ENCODE peak calls at places on chromosomes 6 and 20, in ten cellular contexts. V is right cardiac atrium; U is SK-N-SH; F is epithelial cell of esophagus; C is neural progenitor cell; O is A549; K is brain microvascular endothelial cell; A is effector memory CD4-positive, alpha-beta T cell; I is pancreas; P is right lobe of liver. Y is an unnamed sample.

GRCh38 chr6:85126448-85127178 is 323.3 kb upstream of the NT5E start:
- DNase-seq in V (peak; percentile 80), U (peak; percentile 31), F (peak; percentile 41), C (peak; percentile 84), O (peak; percentile 73), K (peak; percentile 75), A (no peak), I (no peak), P (peak; percentile 47), Y (peak; percentile 45)

GRCh38 chr6:6002005-6002808 is 4.5 kb downstream of the NRN1 start:
- DNase-seq in V (peak; percentile 42), U (no peak), F (no peak), C (peak; percentile 68), O (no peak), K (no peak), A (no peak), I (no peak), P (no peak), Y (no peak)

GRCh38 chr6:111972714-111973678 is 80.9 kb upstream of the CCN6 start:
- DNase-seq in V (peak; percentile 70), U (peak; percentile 36), F (peak; percentile 92), C (no peak), O (peak; percentile 19), K (peak; percentile 97), A (peak; percentile 21), I (no peak), P (no peak), Y (peak; percentile 76)

GRCh38 chr20:1333462-1334369 is 4.8 kb upstream of the SDCBP2 start:
- DNase-seq in V (no peak), U (no peak), F (no peak), C (no peak), O (no peak), K (no peak), A (no peak), I (no peak), P (peak; percentile 39), Y (no peak)

GRCh38 chr6:125753218-125753936 is 3.9 kb downstream of the HEY2 start:
- DNase-seq in V (no peak), U (no peak), F (peak; percentile 40), C (peak; percentile 8), O (peak; percentile 39), K (no peak), A (no peak), I (peak; percentile 64), P (peak; percentile 76), Y (no peak)

GRCh38 chr20:11178946-11179654 is 505.3 kb upstream of the JAG1 start:
- DNase-seq in V (no peak), U (no peak), F (peak; percentile 98), C (peak; percentile 50), O (peak; percentile 74), K (peak; percentile 72), A (no peak), I (no peak), P (no peak), Y (peak; percentile 3)

GRCh38 chr6:79947191-79948173 is at the start of gene ELOVL4:
- DNase-seq in V (peak; percentile 89), U (peak; percentile 95), F (peak; percentile 88), C (peak; percentile 92), O (peak; percentile 57), K (peak; percentile 71), A (peak; percentile 69), I (peak; percentile 29), P (no peak), Y (peak; percentile 59)

GRCh38 chr20:6976096-6976495 is 208.6 kb downstream of the BMP2 start:
- DNase-seq in V (no peak), U (no peak), F (no peak), C (no peak), O (no peak), K (no peak), A (no peak), I (no peak), P (no peak), Y (no peak)

GRCh38 chr20:61874421-61875068 is 191.1 kb downstream of the TAF4 start:
- DNase-seq in V (peak; percentile 53), U (no peak), F (peak; percentile 52), C (peak; percentile 81), O (peak; percentile 51), K (no peak), A (no peak), I (peak; percentile 7), P (no peak), Y (peak; percentile 51)

GRCh38 chr6:95574811-95575210 is 2.5 kb upstream of the MANEA start:
- DNase-seq in V (no peak), U (no peak), F (peak; percentile 80), C (no peak), O (no peak), K (no peak), A (no peak), I (no peak), P (no peak), Y (no peak)

DNA sequence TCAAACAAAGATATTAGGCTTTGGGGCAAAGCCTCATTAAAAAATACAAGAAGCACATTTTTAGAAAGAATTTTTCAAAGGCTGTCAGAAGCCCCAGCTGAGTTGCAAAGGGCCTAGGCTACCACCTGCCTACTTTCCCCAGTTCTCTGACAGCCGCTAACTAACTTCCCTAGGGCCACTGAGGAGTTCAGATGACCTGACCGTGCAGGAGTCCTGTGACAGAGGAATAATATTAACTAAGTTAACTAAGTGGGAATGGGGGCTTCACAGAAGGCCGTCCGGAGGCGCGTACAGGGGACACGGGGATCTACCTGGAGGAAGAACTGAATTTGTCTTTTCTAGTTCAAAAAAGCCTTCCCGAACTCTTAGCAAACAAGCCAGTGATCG is 884 bp downstream of the MCHR2 start:
- DNase-seq in V (no peak), U (no peak), F (no peak), C (no peak), O (no peak), K (no peak), A (no peak), I (no peak), P (no peak), Y (no peak)
- H3K4me3 ChIP-seq in V (no peak overlapping the region), U (no peak overlapping the region), F (no peak overlapping the region), C (peak overlapping the region; percentile 67), O (peak overlapping the region; percentile 36), K (peak overlapping the region; percentile 28), A (no peak overlapping the region), I (no peak overlapping the region), P (no peak overlapping the region), Y (no peak overlapping the region)

DNA sequence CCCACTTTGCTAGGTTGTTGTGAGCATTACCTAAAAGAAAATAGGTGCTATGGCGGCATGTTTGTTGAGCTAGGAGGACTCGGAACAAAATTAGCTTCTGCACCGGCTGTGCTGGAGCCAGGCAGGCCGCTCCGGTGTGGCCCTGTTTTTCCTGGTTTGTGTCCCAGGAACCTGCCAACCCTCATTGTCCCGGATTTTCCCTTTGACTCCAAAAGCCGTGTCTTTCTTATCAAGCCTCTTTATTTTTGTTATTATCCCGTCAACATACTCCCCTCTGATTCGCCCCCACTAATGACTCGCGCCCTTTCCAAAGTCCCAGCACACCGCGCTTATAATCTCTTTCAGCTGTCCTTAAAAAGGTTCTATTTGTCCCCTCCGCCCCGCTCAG is 117.0 kb downstream of the MYLK4 start:
- DNase-seq in V (peak; percentile 62), U (no peak), F (no peak), C (no peak), O (no peak), K (no peak), A (no peak), I (no peak), P (no peak), Y (no peak)
- H3K4me3 ChIP-seq in V (peak overlapping the region; percentile 69), U (peak overlapping the region; percentile 49), F (peak overlapping the region; percentile 34), C (peak overlapping the region; percentile 43), O (peak overlapping the region; percentile 36), K (peak overlapping the region; percentile 31), A (peak overlapping the region; percentile 45), I (peak overlapping the region; percentile 42), P (peak overlapping the region; percentile 56), Y (peak overlapping the region; percentile 33)

DNA sequence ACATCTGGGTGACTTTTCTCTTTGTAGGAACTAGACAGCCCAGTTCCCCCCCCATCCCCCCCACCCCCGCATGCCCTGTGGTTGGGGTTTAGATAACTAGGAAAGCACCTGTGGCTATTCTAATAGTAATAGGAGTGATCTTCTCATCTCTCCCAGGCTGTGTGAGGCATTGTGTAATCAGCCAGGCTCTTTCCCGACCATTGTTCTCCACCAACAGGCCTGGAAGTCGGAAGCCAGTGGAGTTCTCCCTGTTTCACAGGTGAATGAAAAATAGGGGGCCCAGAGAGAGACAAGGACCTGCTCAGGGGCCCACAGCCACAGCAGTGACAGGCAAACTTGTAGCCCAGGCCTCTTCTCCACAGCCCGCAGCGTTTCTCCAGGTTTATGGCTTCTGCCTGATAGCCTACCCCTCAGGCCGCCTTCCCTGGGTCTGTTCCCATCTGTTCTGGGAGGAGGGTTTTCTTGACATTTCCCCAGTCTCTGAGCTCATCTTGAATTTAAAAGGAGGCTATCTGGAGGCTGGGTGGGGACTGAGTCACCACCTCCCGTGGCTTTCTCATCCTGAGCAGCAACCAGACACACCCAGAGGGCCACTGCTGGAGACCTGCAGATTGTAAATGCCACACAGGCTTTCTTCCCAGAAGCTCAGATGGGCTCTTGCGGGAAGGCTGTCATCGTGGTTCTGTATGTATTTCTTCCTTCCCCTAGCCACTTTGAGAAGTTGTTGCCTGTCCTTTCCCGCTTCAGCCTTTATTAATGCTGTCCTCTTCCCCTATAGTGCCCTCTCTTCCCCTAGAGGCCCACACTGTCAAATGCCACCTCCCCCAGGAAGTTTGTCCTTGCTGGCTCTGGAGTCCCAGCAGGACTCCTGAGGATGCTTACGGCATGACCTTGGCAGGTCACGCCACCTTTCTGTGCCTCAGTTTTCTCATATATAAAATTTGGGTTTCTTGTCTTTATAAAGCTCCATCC is 75.9 kb upstream of the MYL9 start:
- DNase-seq in V (peak; percentile 73), U (no peak), F (peak; percentile 90), C (peak; percentile 53), O (peak; percentile 83), K (peak; percentile 86), A (no peak), I (peak; percentile 55), P (no peak), Y (peak; percentile 96)
- H3K4me3 ChIP-seq in V (no peak overlapping the region), U (no peak overlapping the region), F (no peak overlapping the region), C (peak overlapping the region; percentile 6), O (peak overlapping the region; percentile 16), K (peak overlapping the region; percentile 10), A (peak overlapping the region; percentile 19), I (no peak overlapping the region), P (no peak overlapping the region), Y (peak overlapping the region; percentile 14)

DNA sequence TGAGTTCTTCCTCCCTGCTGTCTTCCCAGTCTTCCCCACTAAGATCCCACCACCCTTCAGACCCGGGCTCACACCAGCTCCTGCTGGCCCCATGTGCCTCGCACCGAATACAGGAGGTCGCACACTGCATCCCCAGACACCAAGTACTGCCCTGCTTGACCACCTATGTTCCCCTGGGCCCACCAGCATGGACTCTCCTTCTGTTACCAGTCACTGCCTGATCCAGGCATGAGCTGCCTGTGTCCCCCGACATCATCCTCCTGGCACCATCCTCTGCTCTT is 285.3 kb upstream of the TAB2 start:
- DNase-seq in V (no peak), U (no peak), F (no peak), C (no peak), O (no peak), K (no peak), A (no peak), I (no peak), P (no peak), Y (no peak)
- H3K4me3 ChIP-seq in V (no peak overlapping the region), U (no peak overlapping the region), F (no peak overlapping the region), C (no peak overlapping the region), O (peak overlapping the region; percentile 40), K (peak overlapping the region; percentile 34), A (peak overlapping the region; percentile 4), I (no peak overlapping the region), P (no peak overlapping the region), Y (no peak overlapping the region)

DNA sequence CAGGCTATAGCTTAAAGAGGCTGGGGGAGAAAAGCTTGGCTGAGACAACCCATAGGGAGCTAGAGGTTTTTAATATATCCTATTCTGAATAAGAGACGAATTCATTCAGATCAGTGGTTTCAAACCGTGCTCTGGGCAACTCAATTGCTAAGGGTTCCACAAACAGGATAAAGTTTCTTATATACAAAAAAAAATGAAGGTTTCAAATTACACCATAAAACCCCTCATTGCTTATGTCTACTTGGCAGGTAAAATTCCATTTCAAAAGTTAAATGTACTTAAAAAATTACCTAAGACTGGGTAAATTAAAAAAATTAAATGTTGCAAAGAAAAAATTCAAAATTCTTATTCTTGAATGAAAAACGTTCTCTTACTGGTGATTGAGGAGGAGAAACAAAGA is 2.7 kb downstream of the HLA-DPB1 start:
- DNase-seq in V (no peak), U (no peak), F (no peak), C (no peak), O (no peak), K (no peak), A (no peak), I (no peak), P (no peak), Y (no peak)
- H3K4me3 ChIP-seq in V (no peak overlapping the region), U (no peak overlapping the region), F (no peak overlapping the region), C (no peak overlapping the region), O (no peak overlapping the region), K (no peak overlapping the region), A (no peak overlapping the region), I (no peak overlapping the region), P (no peak overlapping the region), Y (no peak overlapping the region)